ENCODE peak calls at places on chromosomes 6 and 20, in four cellular contexts. One of them, this sample, is unnamed.

GRCh38 chr20:37945034-37945660 is 42.2 kb downstream of the VSTM2L start:
- DNase-seq in PC-9: no peak
- DNase-seq in IMR-90: no peak
- DNase-seq in cardiac muscle cell: no peak
- DNase-seq in this sample: peak; percentile 24

GRCh38 chr6:100753421-100753820 is 127.7 kb downstream of the ASCC3 start:
- DNase-seq in IMR-90: no peak
- DNase-seq in PC-9: no peak
- DNase-seq in cardiac muscle cell: no peak
- DNase-seq in this sample: no peak

GRCh38 chr6:42049116-42049809 is 1.1 kb upstream of the TAF8 start:
- DNase-seq in IMR-90: no peak
- DNase-seq in cardiac muscle cell: no peak
- DNase-seq in PC-9: no peak
- DNase-seq in this sample: no peak

GRCh38 chr6:14031516-14031915 is 86.1 kb upstream of the CD83 start:
- DNase-seq in PC-9: no peak
- DNase-seq in cardiac muscle cell: peak; percentile 11
- DNase-seq in IMR-90: peak; percentile 36
- DNase-seq in this sample: no peak

GRCh38 chr6:89369009-89369408 is 16.5 kb upstream of the UBE2J1 start:
- DNase-seq in cardiac muscle cell: peak; percentile 65
- DNase-seq in PC-9: peak; percentile 26
- DNase-seq in IMR-90: peak; percentile 46
- DNase-seq in this sample: peak; percentile 32

GRCh38 chr6:109901976-109902375 is 76.1 kb upstream of the GPR6 start:
- DNase-seq in PC-9: no peak
- DNase-seq in cardiac muscle cell: no peak
- DNase-seq in IMR-90: no peak
- DNase-seq in this sample: no peak

GRCh38 chr20:4153251-4153650 is 137.9 kb upstream of the RNF24 start:
- DNase-seq in PC-9: no peak
- DNase-seq in cardiac muscle cell: no peak
- DNase-seq in IMR-90: no peak
- DNase-seq in this sample: no peak

GRCh38 chr20:34331838-34332237 is 28.7 kb upstream of the AHCY start:
- DNase-seq in IMR-90: no peak
- DNase-seq in PC-9: no peak
- DNase-seq in cardiac muscle cell: no peak
- DNase-seq in this sample: no peak

GRCh38 chr20:8187740-8188139 is 55.7 kb downstream of the PLCB1 start:
- DNase-seq in PC-9: no peak
- DNase-seq in cardiac muscle cell: peak; percentile 65
- DNase-seq in IMR-90: peak; percentile 26
- DNase-seq in this sample: no peak

GRCh38 chr20:32289661-32290431 is 12.4 kb downstream of the KIF3B start:
- DNase-seq in cardiac muscle cell: no peak
- DNase-seq in IMR-90: no peak
- DNase-seq in PC-9: no peak
- DNase-seq in this sample: no peak

GRCh38 chr6:84260926-84261325 is 33.5 kb upstream of the CEP162 start:
- DNase-seq in PC-9: no peak
- DNase-seq in IMR-90: no peak
- DNase-seq in cardiac muscle cell: no peak
- DNase-seq in this sample: no peak

GRCh38 chr6:148520109-148520841 is 177.6 kb downstream of the SASH1 start:
- DNase-seq in PC-9: no peak
- DNase-seq in cardiac muscle cell: no peak
- DNase-seq in IMR-90: no peak
- DNase-seq in this sample: no peak

GRCh38 chr6:132188865-132189264 is 212.4 kb downstream of the MOXD1 start:
- DNase-seq in PC-9: no peak
- DNase-seq in cardiac muscle cell: peak; percentile 82
- DNase-seq in IMR-90: peak; percentile 87
- DNase-seq in this sample: peak; percentile 54

GRCh38 chr20:23078351-23078993 is 7.7 kb downstream of the CD93 start:
- DNase-seq in PC-9: no peak
- DNase-seq in IMR-90: no peak
- DNase-seq in cardiac muscle cell: peak; percentile 78
- DNase-seq in this sample: no peak

GRCh38 chr6:36432151-36432633 is 10.5 kb downstream of the PXT1 start:
- DNase-seq in cardiac muscle cell: no peak
- DNase-seq in PC-9: peak; percentile 43
- DNase-seq in IMR-90: peak; percentile 63
- DNase-seq in this sample: no peak

GRCh38 chr6:112480551-112480950 is 133.4 kb downstream of the RFPL4B start:
- DNase-seq in cardiac muscle cell: peak; percentile 32
- DNase-seq in PC-9: no peak
- DNase-seq in IMR-90: peak; percentile 82
- DNase-seq in this sample: no peak

GRCh38 chr6:140071601-140072062 is 697.2 kb upstream of the CITED2 start:
- DNase-seq in IMR-90: peak; percentile 79
- DNase-seq in cardiac muscle cell: peak; percentile 57
- DNase-seq in PC-9: no peak
- DNase-seq in this sample: no peak

GRCh38 chr6:92122746-92123145 is 1296.6 kb downstream of the EPHA7 start:
- DNase-seq in PC-9: no peak
- DNase-seq in cardiac muscle cell: peak; percentile 0
- DNase-seq in IMR-90: peak; percentile 1
- DNase-seq in this sample: peak; percentile 51

GRCh38 chr20:53284141-53285055 is 309.2 kb downstream of the ZNF217 start:
- DNase-seq in PC-9: no peak
- DNase-seq in cardiac muscle cell: no peak
- DNase-seq in IMR-90: no peak
- DNase-seq in this sample: no peak

GRCh38 chr20:51523276-51524013 is 19.1 kb downstream of the NFATC2 start:
- DNase-seq in IMR-90: no peak
- DNase-seq in cardiac muscle cell: no peak
- DNase-seq in PC-9: no peak
- DNase-seq in this sample: no peak

GRCh38 chr6:44949595-44950201 is 378.4 kb upstream of the RUNX2 start:
- DNase-seq in IMR-90: no peak
- DNase-seq in PC-9: no peak
- DNase-seq in cardiac muscle cell: no peak
- DNase-seq in this sample: no peak

GRCh38 chr6:109718991-109719390 is 27.9 kb downstream of the FIG4 start:
- DNase-seq in cardiac muscle cell: peak; percentile 17
- DNase-seq in IMR-90: peak; percentile 34
- DNase-seq in PC-9: no peak
- DNase-seq in this sample: no peak

GRCh38 chr6:100136590-100136989 is 142.6 kb upstream of the MCHR2 start:
- DNase-seq in PC-9: no peak
- DNase-seq in cardiac muscle cell: no peak
- DNase-seq in IMR-90: no peak
- DNase-seq in this sample: no peak

GRCh38 chr6:99184696-99185095 is 164.8 kb downstream of the FAXC start:
- DNase-seq in PC-9: no peak
- DNase-seq in cardiac muscle cell: no peak
- DNase-seq in IMR-90: no peak
- DNase-seq in this sample: no peak

GRCh38 chr6:110880651-110881050 is 6.1 kb downstream of the AMD1 start:
- DNase-seq in cardiac muscle cell: no peak
- DNase-seq in IMR-90: no peak
- DNase-seq in PC-9: no peak
- DNase-seq in this sample: no peak

GRCh38 chr6:7920425-7920824 is 9.8 kb upstream of the TXNDC5 start:
- DNase-seq in PC-9: no peak
- DNase-seq in IMR-90: no peak
- DNase-seq in cardiac muscle cell: no peak
- DNase-seq in this sample: no peak

GRCh38 chr6:11851405-11851804 is 72.8 kb upstream of the ADTRP start:
- DNase-seq in cardiac muscle cell: no peak
- DNase-seq in IMR-90: peak; percentile 82
- DNase-seq in PC-9: peak; percentile 26
- DNase-seq in this sample: no peak

GRCh38 chr6:166453651-166454050 is 70.9 kb upstream of the MPC1 start:
- DNase-seq in PC-9: no peak
- DNase-seq in cardiac muscle cell: no peak
- DNase-seq in IMR-90: no peak
- DNase-seq in this sample: no peak

GRCh38 chr6:40822619-40823018 is 216.4 kb downstream of the UNC5CL start:
- DNase-seq in cardiac muscle cell: no peak
- DNase-seq in IMR-90: no peak
- DNase-seq in PC-9: no peak
- DNase-seq in this sample: no peak

GRCh38 chr6:13574149-13574570 is 241 bp upstream of the SIRT5 start:
- DNase-seq in IMR-90: peak; percentile 90
- DNase-seq in cardiac muscle cell: peak; percentile 94
- DNase-seq in PC-9: peak; percentile 96
- DNase-seq in this sample: peak; percentile 89

GRCh38 chr6:99613398-99613704 is 6.7 kb downstream of the PRDM13 start:
- DNase-seq in PC-9: no peak
- DNase-seq in cardiac muscle cell: peak; percentile 50
- DNase-seq in IMR-90: peak; percentile 18
- DNase-seq in this sample: no peak

DNA sequence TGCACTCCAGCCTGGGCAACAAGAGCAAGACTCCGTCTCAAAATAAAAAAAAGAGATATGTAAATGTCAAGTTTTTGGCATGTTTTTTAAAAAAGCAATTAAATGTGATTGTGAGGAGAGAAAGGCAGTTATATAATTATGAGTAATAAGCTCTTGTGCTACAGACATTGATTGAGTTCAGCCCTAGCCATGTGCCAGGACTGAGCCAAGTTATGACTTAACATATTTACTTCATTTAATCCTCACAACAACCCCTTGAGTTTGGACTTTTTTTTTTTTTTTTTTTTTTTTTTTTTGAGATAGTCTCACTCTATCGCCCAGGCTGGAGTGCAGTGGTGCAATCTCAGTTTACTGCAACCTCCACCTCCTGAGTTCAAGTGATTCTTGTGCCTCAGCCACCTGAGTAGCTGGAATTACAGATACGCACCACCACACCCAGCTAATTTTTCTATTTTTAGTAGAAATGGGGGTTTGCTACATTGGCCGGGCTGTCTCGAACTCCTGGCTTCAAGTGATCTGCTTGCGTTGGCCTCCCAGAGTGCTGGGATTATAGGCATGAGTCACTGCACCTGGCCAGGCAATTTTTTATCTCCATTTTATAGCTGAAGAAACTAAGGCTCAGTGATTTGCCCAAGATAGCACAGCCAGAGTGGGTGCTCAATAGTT is 15.0 kb upstream of the CSE1L start:
- DNase-seq in cardiac muscle cell: no peak
- DNase-seq in IMR-90: no peak
- DNase-seq in PC-9: no peak
- DNase-seq in this sample: no peak
- H3K36me3 ChIP-seq in cardiac muscle cell: peaks cover 51% of the 10 kb centered on the region
- H3K36me3 ChIP-seq in IMR-90: peaks cover 28% of the 10 kb centered on the region
- H3K36me3 ChIP-seq in PC-9: peaks cover 54% of the 10 kb centered on the region
- H3K36me3 ChIP-seq in this sample: peaks cover 82% of the 10 kb centered on the region

GRCh38 chr6:150634641-150635292 is 35.1 kb downstream of the PLEKHG1 start:
- DNase-seq in PC-9: no peak
- DNase-seq in IMR-90: no peak
- DNase-seq in cardiac muscle cell: peak; percentile 30
- DNase-seq in this sample: no peak
- H3K27ac ChIP-seq in PC-9: no peak overlapping the region
- H3K27ac ChIP-seq in IMR-90: no peak overlapping the region
- H3K27ac ChIP-seq in cardiac muscle cell: no peak overlapping the region
- H3K27ac ChIP-seq in this sample: no peak overlapping the region

DNA sequence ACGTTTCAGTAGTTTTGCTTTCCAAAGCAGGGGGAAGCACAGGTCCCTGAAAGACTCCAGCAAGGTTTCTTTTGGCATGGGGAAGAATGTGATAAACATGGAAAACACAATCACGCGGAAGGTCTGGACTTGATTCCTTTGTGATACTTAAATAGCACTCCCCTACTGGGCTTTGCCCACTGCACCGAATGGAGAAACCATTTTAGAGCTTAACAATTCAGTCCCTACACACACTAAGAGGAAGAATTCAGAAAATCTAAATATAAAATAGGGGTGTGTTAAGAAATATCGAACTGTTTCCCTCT is 71.4 kb upstream of the NHSL1 start:
- DNase-seq in IMR-90: peak; percentile 17
- DNase-seq in PC-9: no peak
- DNase-seq in cardiac muscle cell: no peak
- DNase-seq in this sample: no peak
- H3K4me1 ChIP-seq in IMR-90: peaks cover 3% of the 10 kb centered on the region
- H3K4me1 ChIP-seq in PC-9: no peaks in the 10 kb centered on the region
- H3K4me1 ChIP-seq in cardiac muscle cell: peaks cover 18% of the 10 kb centered on the region
- H3K4me1 ChIP-seq in this sample: no peaks in the 10 kb centered on the region

DNA sequence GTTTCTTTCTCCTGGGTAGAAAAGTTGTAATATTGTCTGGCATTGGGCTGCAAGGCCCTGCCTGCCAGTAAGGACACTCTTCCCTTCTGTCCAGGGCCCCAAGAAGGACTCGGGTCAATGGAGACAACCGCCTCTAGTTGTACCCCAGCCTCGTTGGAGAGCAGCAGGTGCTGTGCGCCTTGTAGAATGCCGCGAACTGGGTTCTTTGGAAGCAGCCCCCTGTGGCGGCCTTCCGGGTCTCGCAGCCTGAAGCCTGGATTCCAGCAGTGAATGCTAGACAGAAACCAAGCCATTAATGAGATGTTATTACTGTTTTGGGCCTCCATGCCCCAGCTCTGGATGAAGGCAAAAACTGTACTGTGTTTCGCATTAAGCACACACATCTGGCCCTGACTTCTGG is 37.0 kb downstream of the PLCG1 start:
- DNase-seq in cardiac muscle cell: no peak
- DNase-seq in PC-9: no peak
- DNase-seq in IMR-90: no peak
- DNase-seq in this sample: no peak
- H3K36me3 ChIP-seq in cardiac muscle cell: peaks cover 46% of the 10 kb centered on the region
- H3K36me3 ChIP-seq in PC-9: peaks cover 6% of the 10 kb centered on the region
- H3K36me3 ChIP-seq in IMR-90: peaks cover 62% of the 10 kb centered on the region
- H3K36me3 ChIP-seq in this sample: peaks cover 85% of the 10 kb centered on the region

This sample was measured in SJCRH30.